ENCODE peak calls at places on chromosomes 1 and 21, in four cellular contexts. S, V, J and H are unnamed samples.

GRCh38 chr1:50693829-50694228 is 266.2 kb downstream of the FAF1 start:
- DNase-seq in V (no peak), S (no peak), J (no peak), H (no peak)

GRCh38 chr1:1900883-1901640 is 10.2 kb upstream of the GNB1 start:
- DNase-seq in V (no peak), J (no peak), S (no peak), H (no peak)

GRCh38 chr1:205535866-205536758 is 31.6 kb downstream of the CDK18 start:
- DNase-seq in S (no peak), J (no peak), V (no peak), H (no peak)

GRCh38 chr1:243598433-243598832 is 251.6 kb downstream of the AKT3 start:
- DNase-seq in J (peak), S (peak), V (no peak), H (peak)

GRCh38 chr1:82161651-82162238 is 361.0 kb downstream of the ADGRL2 start:
- DNase-seq in J (no peak), S (peak), V (no peak), H (peak)

GRCh38 chr1:207321790-207322530 is 482 bp downstream of the CD55 start:
- DNase-seq in V (peak), J (peak), S (peak), H (peak)

GRCh38 chr1:6625579-6626149 is 996 bp downstream of the THAP3 start:
- DNase-seq in S (peak), J (peak), V (no peak), H (peak)

GRCh38 chr1:220803401-220804201 is 16.9 kb downstream of the MTARC1 start:
- DNase-seq in V (peak), S (peak), J (peak), H (peak)

GRCh38 chr1:204125759-204126351 is 26.0 kb downstream of the ETNK2 start:
- DNase-seq in S (no peak), J (no peak), V (no peak), H (no peak)

GRCh38 chr21:34983680-34984086 is 65.4 kb downstream of the RUNX1 start:
- DNase-seq in J (peak), V (no peak), S (peak), H (peak)

GRCh38 chr1:248111157-248111556 is 16.2 kb downstream of the OR2L13 start:
- DNase-seq in V (no peak), S (no peak), J (no peak), H (no peak)

GRCh38 chr1:7043729-7044470 is 258.6 kb downstream of the CAMTA1 start:
- DNase-seq in S (no peak), V (no peak), J (no peak), H (no peak)

GRCh38 chr1:27563407-27564263 is 40.3 kb downstream of the AHDC1 start:
- DNase-seq in S (peak), J (peak), V (no peak), H (peak)

GRCh38 chr1:33140153-33141149 is 41.4 kb downstream of the TRIM62 start:
- DNase-seq in V (no peak), J (peak), S (peak), H (no peak)

GRCh38 chr1:115317101-115318012 is 20.7 kb downstream of the NGF start:
- DNase-seq in J (no peak), S (no peak), V (no peak), H (no peak)

GRCh38 chr1:8448906-8449661 is 131.2 kb downstream of the SLC45A1 start:
- DNase-seq in V (no peak), S (peak), J (peak), H (peak)

GRCh38 chr1:158689841-158690240 is 3.3 kb upstream of the SPTA1 start:
- DNase-seq in J (no peak), V (no peak), S (no peak), H (no peak)

GRCh38 chr1:57796609-57797008 is 372.7 kb upstream of the DAB1 start:
- DNase-seq in S (peak), J (peak), V (no peak), H (no peak)

GRCh38 chr1:203593723-203594122 is 32.9 kb upstream of the ATP2B4 start:
- DNase-seq in J (no peak), S (no peak), V (no peak), H (no peak)

DNA sequence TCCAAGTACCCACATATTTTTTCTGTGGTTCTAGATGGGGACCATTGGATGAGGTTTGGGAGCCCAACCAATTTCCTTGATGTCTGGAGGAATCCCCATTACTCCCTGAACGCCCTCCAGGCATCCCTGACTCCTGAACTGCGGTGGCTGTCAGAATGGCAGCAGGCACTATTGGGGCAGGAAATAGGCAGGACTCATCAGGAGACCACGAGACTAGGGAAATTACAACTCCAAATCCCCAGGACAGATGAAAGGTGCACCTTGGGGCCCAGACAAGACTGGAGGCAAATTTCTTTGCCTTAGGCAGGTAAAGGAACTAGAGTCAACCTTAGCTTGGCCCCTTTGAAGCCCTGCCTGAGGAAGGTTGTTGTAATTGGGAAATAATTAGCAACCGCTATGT is 1.1 kb downstream of the CGN start:
- DNase-seq in J (no peak), V (no peak), S (no peak), H (no peak)
- H3K4me3 ChIP-seq in J (no peak), V (peak), S (no peak), H (no peak)

GRCh38 chr1:192546596-192547199 is 28.9 kb upstream of the RGS1 start:
- DNase-seq in V (no peak), S (no peak), J (peak), H (peak)
- TF ChIP-seq CTCF in V (no peak), S (no peak), J (no peak), H (no peak)

GRCh38 chr1:184471686-184472085 is 84.9 kb downstream of the C1orf21 start:
- DNase-seq in S (no peak), J (no peak), V (no peak), H (no peak)
- H3K4me3 ChIP-seq in S (no peak), J (no peak), V (no peak), H (no peak)

GRCh38 chr1:157377216-157377821 is 175.0 kb downstream of the FCRL5 start:
- DNase-seq in J (peak), S (peak), V (no peak), H (peak)
- TF ChIP-seq CTCF in J (peak), S (peak), V (peak), H (peak)

GRCh38 chr1:119766374-119766794 is 2.3 kb downstream of the HMGCS2 start:
- DNase-seq in S (no peak), J (no peak), V (no peak), H (peak)
- H3K4me3 ChIP-seq in S (no peak), J (no peak), V (no peak), H (no peak)

DNA sequence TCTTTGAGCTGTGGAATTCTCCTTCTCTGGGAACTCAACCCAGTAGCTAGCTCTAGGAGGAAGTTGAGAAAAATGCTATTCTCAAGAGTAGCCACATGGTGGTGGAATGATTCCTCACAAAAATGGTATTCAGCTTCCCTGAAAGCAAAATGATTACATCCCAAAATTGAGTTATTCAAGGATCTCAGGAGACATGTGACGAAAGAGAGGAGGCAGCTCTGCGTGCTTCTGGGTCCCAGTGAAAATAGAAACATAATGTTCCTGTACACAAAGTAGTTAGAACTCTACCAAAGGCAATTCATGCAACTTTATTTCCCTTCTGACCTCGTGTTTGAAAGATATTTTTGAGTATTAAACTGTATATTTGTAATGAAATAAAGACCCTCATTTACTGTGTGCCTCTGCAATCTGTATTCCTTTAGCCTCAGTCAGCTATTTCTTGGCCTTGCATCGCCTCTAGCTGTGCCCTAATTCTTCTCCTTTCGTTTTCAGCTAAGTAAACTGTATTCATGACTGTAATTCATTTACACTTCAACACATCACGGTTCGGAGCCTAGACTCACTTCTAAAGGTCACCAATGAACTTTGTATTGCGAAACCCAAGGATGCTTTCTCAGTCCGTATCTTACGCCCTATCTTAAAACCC is 167.3 kb downstream of the FASLG start:
- DNase-seq in J (peak), S (peak), V (peak), H (peak)
- TF ChIP-seq CTCF in J (peak), S (peak), V (peak), H (peak)

GRCh38 chr1:183477986-183478781 is 5.9 kb downstream of the SMG7 start:
- DNase-seq in J (no peak), S (no peak), V (no peak), H (no peak)
- H3K4me3 ChIP-seq in J (no peak), S (no peak), V (no peak), H (no peak)

GRCh38 chr1:55575571-55576279 is 360.6 kb upstream of the USP24 start:
- DNase-seq in J (no peak), V (peak), S (no peak), H (no peak)
- TF ChIP-seq CTCF in J (no peak), V (no peak), S (no peak), H (no peak)

DNA sequence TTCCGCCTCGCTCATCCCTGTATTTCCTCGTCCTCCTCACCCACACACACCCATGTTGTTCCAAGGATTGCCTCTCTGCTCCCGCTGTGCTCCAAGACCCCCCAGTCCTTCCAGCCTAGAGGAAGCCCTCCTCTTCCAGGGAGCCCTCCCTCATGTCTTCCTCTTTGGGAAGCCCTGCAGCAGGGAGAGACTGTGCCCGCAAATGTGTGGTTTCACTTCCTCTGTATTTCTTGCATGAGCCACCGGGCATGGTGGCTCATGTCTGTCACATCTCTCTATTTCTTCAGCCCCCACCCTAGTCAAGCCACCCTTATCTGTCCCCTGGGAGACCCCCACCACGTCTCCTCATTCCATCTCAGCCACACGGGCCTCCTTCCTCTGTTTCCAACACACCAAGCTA is 57.5 kb upstream of the PAX7 start:
- DNase-seq in V (no peak), J (no peak), S (no peak), H (no peak)
- H3K4me3 ChIP-seq in V (no peak), J (no peak), S (no peak), H (no peak)